ENCODE peak calls at places on chromosomes 11 and 22, in ten cellular contexts. A, O, U, L, D, K, Q, V, H and T are unnamed samples.
A peak's percentile ranks its signal among the peaks of the same experiment; 100 is the strongest.

GRCh38 chr11:71083105-71083504 is 169.3 kb downstream of the SHANK2 start:
- DNase-seq in K (no peak), V (no peak), H (no peak), Q (no peak), L (no peak), O (no peak), D (no peak), U (no peak), A (no peak), T (no peak)

GRCh38 chr11:88320149-88320559 is 17.4 kb downstream of the CTSC start:
- DNase-seq in H (peak; percentile 63), Q (peak; percentile 78), O (peak; percentile 85), K (no peak), D (no peak), V (no peak), U (peak; percentile 21), L (peak; percentile 18), A (no peak), T (no peak)

GRCh38 chr11:69887330-69887729 is 68.1 kb upstream of the FGF3 start:
- DNase-seq in H (no peak), K (no peak), U (no peak), L (no peak), A (no peak), O (no peak), V (no peak), Q (no peak), D (no peak), T (no peak)

GRCh38 chr11:66845143-66845875 is 2.1 kb downstream of the RCE1 start:
- DNase-seq in K (no peak), V (no peak), A (no peak), L (no peak), U (no peak), Q (no peak), H (no peak), D (no peak), O (no peak), T (no peak)

GRCh38 chr22:25777870-25778269 is 35.9 kb downstream of the MYO18B start:
- DNase-seq in U (no peak), V (no peak), K (no peak), A (peak; percentile 54), O (peak; percentile 15), L (peak; percentile 30), H (peak; percentile 65), Q (peak; percentile 36), D (no peak), T (peak; percentile 48)

GRCh38 chr11:130478881-130479280 is 30.4 kb downstream of the ADAMTS15 start:
- DNase-seq in A (no peak), U (no peak), H (peak; percentile 35), K (no peak), O (no peak), V (no peak), Q (peak; percentile 46), D (no peak), L (no peak), T (peak; percentile 16)

GRCh38 chr22:26471522-26471921 is 12.1 kb downstream of the HPS4 start:
- DNase-seq in O (peak; percentile 59), U (peak; percentile 27), D (peak; percentile 56), L (peak; percentile 95), V (no peak), H (peak; percentile 76), Q (peak; percentile 98), K (no peak), A (no peak), T (peak; percentile 88)

GRCh38 chr11:70487763-70488162 is 89.4 kb downstream of the CTTN start:
- DNase-seq in V (no peak), K (no peak), U (no peak), O (no peak), A (no peak), Q (no peak), H (no peak), D (peak; percentile 3), L (no peak), T (no peak)

GRCh38 chr11:111299111-111300026 is 1.0 kb downstream of the POU2AF3 start:
- DNase-seq in O (no peak), D (peak; percentile 73), V (no peak), U (no peak), H (peak; percentile 78), A (no peak), L (peak; percentile 16), K (peak; percentile 90), Q (peak; percentile 46), T (peak; percentile 31)

GRCh38 chr11:30344085-30344484 is 21.2 kb downstream of the ARL14EP start:
- DNase-seq in A (no peak), L (no peak), O (no peak), K (no peak), U (no peak), V (no peak), Q (no peak), D (no peak), H (no peak), T (no peak)

GRCh38 chr11:83007909-83008580 is 63.7 kb downstream of the RAB30 start:
- DNase-seq in D (peak; percentile 41), V (no peak), U (no peak), H (peak; percentile 30), O (no peak), Q (peak; percentile 43), K (peak; percentile 66), A (no peak), L (no peak), T (no peak)

GRCh38 chr11:57471496-57471895 is 11.2 kb downstream of the RTN4RL2 start:
- DNase-seq in D (no peak), A (no peak), V (no peak), L (no peak), K (no peak), U (no peak), Q (no peak), H (no peak), O (no peak), T (no peak)

GRCh38 chr11:76574406-76574805 is 96.1 kb downstream of the LRRC32 start:
- DNase-seq in V (no peak), L (no peak), A (no peak), H (no peak), O (no peak), K (no peak), U (peak; percentile 6), D (no peak), Q (peak; percentile 76), T (no peak)

GRCh38 chr11:117928818-117929567 is at the start of gene TMPRSS13:
- DNase-seq in V (no peak), K (peak; percentile 21), U (no peak), Q (no peak), D (no peak), H (no peak), A (no peak), O (no peak), L (no peak), T (no peak)

GRCh38 chr11:14454861-14455632 is 44.6 kb downstream of the COPB1 start:
- DNase-seq in H (peak; percentile 54), O (no peak), U (no peak), A (no peak), L (peak; percentile 53), V (no peak), K (no peak), Q (no peak), D (no peak), T (peak; percentile 25)

GRCh38 chr22:31289335-31289734 is 3.0 kb downstream of the PIK3IP1 start:
- DNase-seq in O (no peak), D (no peak), A (no peak), H (no peak), K (peak; percentile 50), Q (no peak), V (no peak), U (no peak), L (no peak), T (no peak)

GRCh38 chr22:31995046-31995445 is 48.0 kb upstream of the SLC5A1 start:
- DNase-seq in A (no peak), D (no peak), K (no peak), V (no peak), U (no peak), Q (no peak), L (no peak), H (no peak), O (no peak), T (peak; percentile 16)

GRCh38 chr11:72036687-72037086 is 38.0 kb downstream of the IL18BP start:
- DNase-seq in H (no peak), A (no peak), V (no peak), K (no peak), U (no peak), O (no peak), Q (no peak), L (no peak), D (no peak), T (no peak)

GRCh38 chr11:64754124-64754918 is 5.5 kb downstream of the PYGM start:
- DNase-seq in U (no peak), H (no peak), Q (no peak), D (no peak), L (no peak), V (no peak), O (no peak), A (no peak), K (peak; percentile 41), T (no peak)

GRCh38 chr22:32411388-32411787 is 659 bp downstream of the RTCB start:
- DNase-seq in H (no peak), D (no peak), U (no peak), A (peak; percentile 12), K (no peak), O (no peak), Q (peak; percentile 52), V (no peak), L (peak; percentile 9), T (peak; percentile 45)